ENCODE peak calls at places on chromosome X, in five cellular contexts. E, B, X, P and T are unnamed samples.

GRCh38 chrX:69133561-69134542 is 31.4 kb downstream of the PJA1 start:
- DNase-seq in E (peak; percentile 61), B (no peak), X (peak; percentile 25), P (no peak), T (peak; percentile 44)

GRCh38 chrX:123959281-123960063 is 2.0 kb upstream of the STAG2 start:
- DNase-seq in E (peak; percentile 28), B (peak; percentile 57), X (peak; percentile 31), P (peak; percentile 50), T (no peak)

GRCh38 chrX:22742174-22742573 is 257.6 kb upstream of the DDX53 start:
- DNase-seq in E (peak; percentile 6), B (no peak), X (no peak), P (no peak), T (peak; percentile 10)

GRCh38 chrX:17375631-17376380 is 806 bp downstream of the NHS start:
- DNase-seq in E (peak; percentile 27), B (peak; percentile 34), X (no peak), P (no peak), T (peak; percentile 8)

GRCh38 chrX:8190341-8190830 is 19.3 kb upstream of the VCX2 start:
- DNase-seq in E (no peak), B (no peak), X (no peak), P (no peak), T (peak; percentile 5)

GRCh38 chrX:40108959-40109287 is 11.2 kb upstream of the BCOR start:
- DNase-seq in E (peak; percentile 79), B (peak; percentile 84), X (peak; percentile 41), P (peak; percentile 79), T (peak; percentile 63)

GRCh38 chrX:7294483-7294882 is 146.5 kb upstream of the PUDP start:
- DNase-seq in E (no peak), B (no peak), X (no peak), P (no peak), T (peak; percentile 3)

GRCh38 chrX:54921427-54922021 is 900 bp downstream of the TRO start:
- DNase-seq in E (no peak), B (peak; percentile 62), X (no peak), P (no peak), T (peak; percentile 17)

GRCh38 chrX:102659790-102660757 is 8.8 kb downstream of the GPRASP1 start:
- DNase-seq in E (no peak), B (peak; percentile 85), X (peak; percentile 74), P (peak; percentile 88), T (peak; percentile 17)

GRCh38 chrX:38675856-38676255 is 114.5 kb downstream of the TSPAN7 start:
- DNase-seq in E (no peak), B (no peak), X (no peak), P (no peak), T (no peak)

GRCh38 chrX:130028196-130028595 is 45.8 kb downstream of the BCORL1 start:
- DNase-seq in E (peak; percentile 3), B (peak; percentile 44), X (peak; percentile 37), P (peak; percentile 71), T (peak; percentile 3)

GRCh38 chrX:104270916-104271512 is 16.3 kb upstream of the ESX1 start:
- DNase-seq in E (peak; percentile 53), B (peak; percentile 33), X (peak; percentile 1), P (no peak), T (no peak)

GRCh38 chrX:45134303-45134702 is 66.4 kb downstream of the DIPK2B start:
- DNase-seq in E (no peak), B (no peak), X (no peak), P (no peak), T (no peak)

GRCh38 chrX:21986596-21986995 is 45.5 kb upstream of the PHEX start:
- DNase-seq in E (no peak), B (no peak), X (no peak), P (no peak), T (no peak)

GRCh38 chrX:9336501-9336900 is 128.4 kb upstream of the TBL1X start:
- DNase-seq in E (no peak), B (no peak), X (no peak), P (no peak), T (no peak)

GRCh38 chrX:19846995-19847790 is 40.2 kb downstream of the SH3KBP1 start:
- DNase-seq in E (peak; percentile 65), B (peak; percentile 41), X (no peak), P (no peak), T (peak; percentile 58)

GRCh38 chrX:67648361-67648760 is 104.5 kb downstream of the AR start:
- DNase-seq in E (no peak), B (no peak), X (no peak), P (no peak), T (no peak)

GRCh38 chrX:20362268-20363002 is 95.7 kb upstream of the RPS6KA3 start:
- DNase-seq in E (no peak), B (no peak), X (no peak), P (no peak), T (peak; percentile 29)

GRCh38 chrX:44157293-44157692 is 184.1 kb upstream of the NDP start:
- DNase-seq in E (no peak), B (no peak), X (no peak), P (no peak), T (no peak)

GRCh38 chrX:69506617-69507499 is 2.7 kb downstream of the NALF2 start:
- DNase-seq in E (no peak), B (no peak), X (peak; percentile 15), P (no peak), T (no peak)

GRCh38 chrX:18701621-18702361 is 5.7 kb upstream of the PPEF1 start:
- DNase-seq in E (no peak), B (no peak), X (no peak), P (peak; percentile 59), T (no peak)

GRCh38 chrX:8405631-8406030 is 59.0 kb upstream of the VCX3B start:
- DNase-seq in E (no peak), B (no peak), X (no peak), P (no peak), T (no peak)

GRCh38 chrX:106917830-106918500 is 2.2 kb upstream of the CLDN2 start:
- DNase-seq in E (peak; percentile 83), B (no peak), X (no peak), P (no peak), T (peak; percentile 81)

GRCh38 chrX:129654652-129655546 is at the start of gene APLN:
- DNase-seq in E (peak; percentile 30), B (peak; percentile 68), X (no peak), P (peak; percentile 51), T (no peak)

GRCh38 chrX:150306002-150306401 is 57.1 kb upstream of the MAMLD1 start:
- DNase-seq in E (no peak), B (no peak), X (no peak), P (no peak), T (no peak)

GRCh38 chrX:81316163-81316562 is 114.3 kb downstream of the SH3BGRL start:
- DNase-seq in E (peak; percentile 80), B (no peak), X (no peak), P (no peak), T (peak; percentile 49)

GRCh38 chrX:74232859-74233258 is 71.1 kb upstream of the ZCCHC13 start:
- DNase-seq in E (peak; percentile 24), B (no peak), X (no peak), P (no peak), T (no peak)

GRCh38 chrX:131067846-131068745 is 9.9 kb downstream of the ARHGAP36 start:
- DNase-seq in E (no peak), B (no peak), X (no peak), P (no peak), T (no peak)

GRCh38 chrX:150293311-150294013 is 69.7 kb upstream of the MAMLD1 start:
- DNase-seq in E (no peak), B (no peak), X (no peak), P (no peak), T (no peak)

DNA sequence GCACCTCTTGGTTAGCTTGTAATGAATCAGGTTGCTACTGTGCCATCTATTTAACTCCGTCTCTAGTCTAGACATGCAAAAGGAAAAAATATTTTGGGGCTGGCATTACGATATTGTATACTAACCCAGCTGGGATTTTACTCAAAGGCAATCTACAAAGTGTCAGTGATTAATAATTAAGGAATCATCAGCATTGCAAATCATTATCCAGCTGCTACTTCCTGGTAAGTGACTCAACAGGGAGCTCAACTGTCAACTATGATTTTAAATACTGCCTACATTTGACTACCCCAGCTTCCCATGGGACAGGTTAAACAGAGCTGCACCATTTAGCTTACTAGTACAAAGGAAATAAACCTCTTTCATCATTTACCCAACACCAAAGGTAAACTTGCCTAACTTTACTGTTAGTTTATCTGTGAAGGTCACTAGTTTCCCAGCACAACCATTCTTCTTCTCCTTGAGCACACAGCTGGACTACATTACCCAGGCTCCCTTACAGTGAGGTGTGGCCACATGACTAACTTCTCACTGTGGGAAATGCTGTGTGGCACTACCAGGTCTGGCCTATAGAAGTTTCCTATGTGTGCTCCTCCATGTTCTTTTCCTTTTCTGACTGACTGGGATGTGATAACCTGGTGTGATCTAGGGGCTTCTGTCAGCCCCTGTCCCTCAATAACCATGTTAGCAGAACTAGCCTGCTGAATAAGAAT is 21.0 kb upstream of the TRPC5OS start:
- DNase-seq in E (peak; percentile 17), B (no peak), X (peak; percentile 1), P (no peak), T (peak; percentile 61)
- TF ChIP-seq CTCF in E (no peak), B (no peak), X (no peak), P (no peak), T (peak; percentile 35)

GRCh38 chrX:2707334-2707760 is 16.3 kb downstream of the CD99 start:
- DNase-seq in E (peak; percentile 98), B (peak; percentile 65), X (peak; percentile 97), P (no peak), T (peak; percentile 96)
- H3K27ac ChIP-seq in E (peak overlapping the region; percentile 90), B (no peak overlapping the region), X (peak overlapping the region; percentile 95), P (peak overlapping the region; percentile 29), T (peak overlapping the region; percentile 88)

DNA sequence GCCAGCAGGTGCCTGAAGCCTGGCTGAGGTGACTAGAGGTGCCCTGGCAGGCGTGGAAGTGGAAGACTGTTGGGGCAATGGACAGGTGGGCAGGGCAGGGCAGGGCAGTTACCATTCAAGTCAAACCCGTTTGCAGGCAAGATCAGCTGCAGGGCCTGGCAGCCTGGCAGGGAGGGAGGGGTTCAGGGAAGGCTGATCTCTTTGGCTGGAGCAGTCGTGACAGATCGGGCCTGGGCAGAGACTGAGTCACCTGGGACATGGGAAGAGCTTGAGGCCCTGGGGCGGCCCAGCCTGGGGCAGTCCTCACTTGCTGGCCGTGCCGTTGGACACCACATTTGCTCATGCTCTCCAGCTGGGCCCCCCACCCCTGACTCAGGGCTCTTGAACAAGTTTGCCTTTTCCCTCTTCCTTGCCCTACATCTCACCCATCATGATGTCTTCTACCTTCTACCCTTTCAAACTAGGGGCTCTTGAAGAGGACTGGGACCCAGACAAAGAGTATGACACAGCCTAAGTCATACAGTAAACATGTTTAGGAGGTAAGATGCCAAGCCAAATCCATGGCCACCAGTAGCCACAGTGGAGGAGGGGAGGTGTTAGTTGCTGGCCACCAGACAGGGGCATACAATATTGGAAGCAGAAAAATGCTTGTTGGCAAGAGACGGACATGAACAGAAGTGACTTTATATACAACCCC is 2.0 kb upstream of the ZNF185 start:
- DNase-seq in E (peak; percentile 77), B (no peak), X (no peak), P (no peak), T (peak; percentile 30)
- TF ChIP-seq CTCF in E (no peak), B (no peak), X (no peak), P (no peak), T (no peak)

GRCh38 chrX:119496521-119496829 is 28.2 kb downstream of the SLC25A5 start:
- DNase-seq in E (no peak), B (no peak), X (no peak), P (no peak), T (no peak)

GRCh38 chrX:119500061-119500800 is 32.0 kb downstream of the SLC25A5 start:
- DNase-seq in E (no peak), B (no peak), X (no peak), P (no peak), T (no peak)

GRCh38 chrX:119492463-119492862 is 24.2 kb downstream of the SLC25A5 start:
- DNase-seq in E (no peak), B (no peak), X (no peak), P (no peak), T (peak; percentile 51)

GRCh38 chrX:119497185-119497584 is 28.9 kb downstream of the SLC25A5 start:
- DNase-seq in E (no peak), B (no peak), X (peak; percentile 16), P (no peak), T (no peak)

GRCh38 chrX:119495734-119496520 is 27.7 kb downstream of the SLC25A5 start:
- DNase-seq in E (no peak), B (no peak), X (peak; percentile 39), P (no peak), T (no peak)
- H3K27ac ChIP-seq in E (no peak overlapping the region), B (no peak overlapping the region), X (no peak overlapping the region), P (peak overlapping the region; percentile 58), T (no peak overlapping the region)